ENCODE peak calls at places on chromosomes 5 and 9, in nine cellular contexts. R is left ventricle myocardium inferior, I is epithelial cell of proximal tubule, L is sigmoid colon, T is fibroblast of pulmonary artery, F is heart right ventricle, W is heart left ventricle, A is HCT116, V is dorsolateral prefrontal cortex. Z is an unnamed sample.

GRCh38 chr9:112711050-112711689 is 6.7 kb downstream of the INIP start:
- DNase-seq in I (no peak), A (no peak), L (no peak), F (no peak), R (no peak), T (peak), W (no peak), V (peak), Z (no peak)

GRCh38 chr5:163917741-163918140 is 412.3 kb downstream of the MAT2B start:
- DNase-seq in F (no peak), W (no peak), T (peak), R (no peak), L (no peak), A (no peak), V (no peak), I (no peak), Z (no peak)

GRCh38 chr5:592158-592557 is 20.0 kb upstream of the CEP72 start:
- DNase-seq in W (no peak), R (no peak), T (no peak), A (no peak), L (peak), F (no peak), V (no peak), I (no peak), Z (no peak)

GRCh38 chr5:139711067-139711851 is 63.1 kb downstream of the CXXC5 start:
- DNase-seq in F (no peak), V (peak), W (peak), R (peak), T (no peak), A (no peak), L (no peak), I (no peak), Z (peak)

GRCh38 chr5:127839496-127840197 is 136.5 kb downstream of the CCDC192 start:
- DNase-seq in R (no peak), W (no peak), F (no peak), V (no peak), L (no peak), A (no peak), I (no peak), T (peak), Z (no peak)

GRCh38 chr5:103498211-103498610 is 64.4 kb downstream of the NUDT12 start:
- DNase-seq in R (no peak), T (no peak), W (no peak), A (no peak), V (no peak), I (no peak), L (no peak), F (no peak), Z (no peak)

GRCh38 chr9:107169796-107170195 is 113.3 kb upstream of the RAD23B start:
- DNase-seq in V (no peak), L (no peak), I (no peak), R (no peak), F (no peak), W (no peak), T (no peak), A (no peak), Z (no peak)

GRCh38 chr9:115035872-115036612 is 81.9 kb downstream of the TNC start:
- DNase-seq in R (no peak), W (no peak), L (no peak), A (peak), V (no peak), F (peak), T (peak), I (peak), Z (no peak)

GRCh38 chr5:178310130-178310865 is 77.7 kb upstream of the PHYKPL start:
- DNase-seq in T (no peak), V (no peak), W (no peak), F (no peak), L (peak), R (no peak), I (no peak), A (no peak), Z (no peak)

DNA sequence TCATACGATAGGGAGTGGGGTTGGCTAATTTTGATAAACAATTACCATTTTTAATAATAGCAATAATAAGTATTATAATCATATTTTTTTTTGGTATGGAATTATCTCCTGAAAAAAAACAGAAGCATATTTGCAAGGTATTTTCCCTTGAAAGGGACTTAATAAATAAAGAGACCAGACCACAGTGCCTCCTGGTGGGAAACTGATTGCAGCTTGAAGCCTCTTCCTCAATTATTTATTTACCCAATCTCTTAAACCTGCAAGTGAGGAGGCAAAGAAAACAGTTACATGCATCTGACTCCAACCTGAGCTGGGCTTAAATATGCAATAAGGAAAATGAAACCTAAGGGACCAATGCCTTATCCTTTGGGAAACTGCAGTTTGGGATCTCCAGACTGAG is 388.1 kb upstream of the ACO1 start:
- DNase-seq in R (no peak), A (peak), V (no peak), L (no peak), T (no peak), W (no peak), F (no peak), I (no peak), Z (no peak)
- TF ChIP-seq CTCF in R (no peak), A (peak), V (no peak), L (no peak), T (no peak), W (no peak), F (no peak), I (no peak), Z (no peak)

GRCh38 chr9:127344373-127344995 is 52.5 kb upstream of the SLC2A8 start:
- DNase-seq in R (no peak), I (no peak), T (no peak), A (no peak), V (no peak), W (no peak), L (no peak), F (no peak), Z (no peak)

GRCh38 chr9:127349483-127350127 is 47.4 kb upstream of the SLC2A8 start:
- DNase-seq in L (no peak), R (no peak), A (no peak), I (no peak), F (peak), V (no peak), W (no peak), T (no peak), Z (no peak)

GRCh38 chr9:127347831-127348699 is 48.9 kb upstream of the SLC2A8 start:
- DNase-seq in I (no peak), F (peak), T (peak), R (no peak), W (no peak), A (no peak), V (no peak), L (no peak), Z (peak)

GRCh38 chr9:127345566-127345965 is 51.4 kb upstream of the SLC2A8 start:
- DNase-seq in R (no peak), V (no peak), L (no peak), A (no peak), I (no peak), F (no peak), W (no peak), T (no peak), Z (no peak)

DNA sequence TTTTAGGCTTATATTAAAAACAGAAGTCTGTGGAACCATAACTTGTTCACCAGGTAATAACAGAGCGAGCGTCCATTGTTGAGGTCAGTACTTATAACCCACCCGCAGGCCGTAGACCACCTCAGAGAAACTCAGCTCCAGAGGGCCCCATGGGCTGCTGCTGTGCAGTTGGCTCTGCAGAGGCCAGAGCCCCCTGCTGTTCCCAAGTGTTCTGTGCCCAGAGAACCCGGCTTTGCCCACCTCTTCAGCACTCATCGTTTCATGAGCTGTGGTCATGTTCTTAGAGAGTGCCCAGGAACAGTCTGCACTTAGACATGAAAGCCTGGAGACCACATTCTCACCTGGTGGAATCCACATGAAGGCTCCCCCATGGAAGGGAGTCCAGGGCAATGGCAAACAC is 50.4 kb upstream of the SLC2A8 start:
- DNase-seq in F (no peak), V (no peak), T (no peak), A (no peak), W (no peak), I (no peak), R (no peak), L (no peak), Z (peak)
- TF ChIP-seq CTCF in F (peak), V (no peak), T (peak), A (peak), W (no peak), I (peak), R (peak), L (no peak), Z (no peak)

DNA sequence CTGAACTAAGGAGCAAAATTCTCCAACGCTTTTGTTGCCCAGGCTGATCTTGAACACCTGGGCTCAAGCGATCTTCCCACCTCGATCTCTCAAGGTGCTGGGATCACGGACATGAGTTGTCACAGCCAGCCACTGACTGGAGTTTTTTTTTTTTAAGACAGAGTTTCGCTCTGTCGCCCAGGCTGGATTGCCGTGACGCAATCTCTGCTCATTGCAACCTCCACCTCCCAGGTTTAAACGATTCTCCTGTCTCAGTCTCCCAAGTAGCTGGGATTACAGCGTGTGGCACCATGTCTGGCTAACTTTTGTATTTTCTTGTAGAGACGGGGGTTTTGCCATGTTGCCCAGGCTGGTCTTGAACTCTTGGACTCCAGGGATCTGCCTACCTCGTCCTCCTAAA is 58.2 kb downstream of the EHMT1 start:
- DNase-seq in I (no peak), R (no peak), F (no peak), V (no peak), T (no peak), W (no peak), A (no peak), L (peak), Z (no peak)
- TF ChIP-seq CTCF in I (no peak), R (no peak), F (no peak), V (no peak), T (no peak), W (no peak), A (no peak), L (no peak), Z (no peak)

GRCh38 chr9:135975834-135976233 is 14.7 kb upstream of the UBAC1 start:
- DNase-seq in T (no peak), A (no peak), W (no peak), F (no peak), L (no peak), V (no peak), I (no peak), R (no peak), Z (no peak)

GRCh38 chr9:135976531-135976930 is 15.4 kb upstream of the UBAC1 start:
- DNase-seq in R (no peak), L (no peak), V (no peak), I (no peak), A (no peak), W (no peak), F (no peak), T (no peak), Z (no peak)

GRCh38 chr9:135973276-135974219 is 12.4 kb upstream of the UBAC1 start:
- DNase-seq in A (no peak), T (peak), V (no peak), R (no peak), I (no peak), L (no peak), F (no peak), W (peak), Z (no peak)

GRCh38 chr9:135971892-135972291 is 10.7 kb upstream of the UBAC1 start:
- DNase-seq in A (peak), F (no peak), I (no peak), L (peak), W (no peak), T (no peak), V (no peak), R (no peak), Z (peak)

GRCh38 chr9:135974220-135974573 is 13.0 kb upstream of the UBAC1 start:
- DNase-seq in W (no peak), V (no peak), F (no peak), A (no peak), L (no peak), T (no peak), R (no peak), I (no peak), Z (no peak)
- TF ChIP-seq CTCF in W (no peak), V (no peak), F (peak), A (peak), L (no peak), T (peak), R (no peak), I (peak), Z (no peak)

DNA sequence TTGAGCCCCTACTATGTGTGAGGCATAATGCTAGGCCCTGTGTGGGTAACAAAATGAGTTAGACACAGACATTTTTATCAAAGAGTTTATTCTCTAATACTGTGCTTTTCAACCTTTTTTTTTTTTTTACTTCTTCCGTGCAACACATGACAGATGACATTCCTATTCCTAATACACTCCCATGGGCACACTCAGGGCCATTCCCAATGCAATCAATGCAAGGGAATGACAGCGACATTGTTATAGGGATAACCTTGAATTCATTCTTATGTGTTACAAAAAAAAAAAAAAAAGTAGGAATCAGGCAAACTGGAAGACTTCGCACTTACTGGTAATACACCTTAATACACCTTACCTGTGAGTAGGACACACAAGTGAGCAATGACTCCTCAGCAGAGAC is 20.8 kb upstream of the ARSB start:
- DNase-seq in L (no peak), V (no peak), I (no peak), A (no peak), R (no peak), W (no peak), T (no peak), F (no peak), Z (no peak)
- TF ChIP-seq CTCF in L (no peak), V (no peak), I (no peak), A (no peak), R (no peak), W (no peak), T (no peak), F (no peak), Z (no peak)

GRCh38 chr9:120107138-120107537 is 472.8 kb downstream of the CDK5RAP2 start:
- DNase-seq in F (no peak), I (no peak), L (no peak), W (no peak), A (no peak), V (no peak), R (no peak), T (no peak), Z (no peak)
- TF ChIP-seq CTCF in F (no peak), I (no peak), L (no peak), W (no peak), A (no peak), V (no peak), R (no peak), T (no peak), Z (no peak)